ENCODE peak calls at places on chromosomes 3 and 15, in five cellular contexts. L is stimulated activated CD4-positive, alpha-beta T cell treated with anti-CD3 and anti-CD28 coated beads, Interleukin-15, amount 100 ng/mL, for 24 hours; N is NCI-H2171 treated with DMSO at 0.1 percent for 48 hours; T is neural progenitor cell; O is fibroblast of lung. V is an unnamed sample.

GRCh38 chr3:184399410-184399809 is 19.6 kb downstream of the CHRD start:
- DNase-seq in O (peak), L (no peak), T (no peak), N (no peak), V (no peak)

GRCh38 chr3:156291269-156292123 is 171.1 kb downstream of the KCNAB1 start:
- DNase-seq in L (peak), N (peak), T (peak), O (peak), V (peak)

GRCh38 chr3:16205156-16205870 is 30.8 kb downstream of the GALNT15 start:
- DNase-seq in L (no peak), O (peak), N (no peak), T (no peak), V (no peak)

GRCh38 chr3:135576786-135577185 is 388.7 kb upstream of the PPP2R3A start:
- DNase-seq in T (no peak), N (peak), L (no peak), O (no peak), V (no peak)

GRCh38 chr15:28955160-28955502 is 69.4 kb downstream of the APBA2 start:
- DNase-seq in N (peak), T (peak), O (peak), L (peak), V (no peak)

GRCh38 chr15:76667943-76668715 is 237.0 kb downstream of the SCAPER start:
- DNase-seq in O (no peak), L (no peak), N (no peak), T (no peak), V (no peak)

GRCh38 chr3:99720985-99721632 is 82.7 kb downstream of the COL8A1 start:
- DNase-seq in T (no peak), O (peak), L (no peak), N (peak), V (no peak)

GRCh38 chr3:126343675-126344074 is 13.5 kb downstream of the KLF15 start:
- DNase-seq in L (no peak), O (no peak), N (no peak), T (no peak), V (no peak)

GRCh38 chr3:25297667-25298585 is 130.1 kb upstream of the RARB start:
- DNase-seq in O (peak), N (no peak), L (no peak), T (peak), V (no peak)

GRCh38 chr3:54122046-54122801 is at the start of gene CACNA2D3:
- DNase-seq in O (peak), T (peak), N (peak), L (peak), V (no peak)

GRCh38 chr3:122255757-122256439 is 69.2 kb upstream of the CSTA start:
- DNase-seq in L (no peak), N (no peak), O (no peak), T (no peak), V (no peak)

GRCh38 chr3:181847276-181847675 is 135.6 kb downstream of the SOX2 start:
- DNase-seq in L (no peak), T (no peak), N (no peak), O (no peak), V (no peak)

GRCh38 chr15:78315686-78316085 is 16.3 kb upstream of the SKIC8 start:
- DNase-seq in T (peak), L (no peak), O (no peak), N (peak), V (peak)

GRCh38 chr15:57567909-57568308 is 23.8 kb upstream of the MYZAP start:
- DNase-seq in O (no peak), T (no peak), N (no peak), L (no peak), V (no peak)

GRCh38 chr3:31010491-31010890 is 116.0 kb upstream of the GADL1 start:
- DNase-seq in N (no peak), O (peak), L (no peak), T (no peak), V (no peak)

GRCh38 chr3:12193485-12194165 is 34.9 kb upstream of the TIMP4 start:
- DNase-seq in O (peak), L (peak), N (no peak), T (no peak), V (no peak)

GRCh38 chr3:45911496-45912226 is 25.3 kb downstream of the CCR9 start:
- DNase-seq in L (no peak), T (no peak), O (no peak), N (no peak), V (no peak)

GRCh38 chr15:83170474-83171165 is 37.0 kb downstream of the HDGFL3 start:
- DNase-seq in N (no peak), L (no peak), T (no peak), O (peak), V (no peak)

GRCh38 chr15:74202461-74203401 is at the start of gene STRA6:
- DNase-seq in O (peak), N (no peak), T (peak), L (peak), V (no peak)

GRCh38 chr15:75648156-75649000 is 666 bp downstream of the SNX33 start:
- DNase-seq in N (no peak), L (peak), O (peak), T (peak), V (no peak)

GRCh38 chr15:51366911-51367310 is 25.5 kb downstream of the GLDN start:
- DNase-seq in T (no peak), N (no peak), L (no peak), O (peak), V (peak)

GRCh38 chr15:67822537-67823370 is 2.6 kb upstream of the SKOR1 start:
- DNase-seq in T (no peak), N (no peak), L (peak), O (no peak), V (no peak)

V was measured in dorsolateral prefrontal cortex.